ENCODE peak calls at places on chromosomes 6 and 20, in ten cellular contexts. C, E, M, S, T, P, F, X, W and A are unnamed samples.

GRCh38 chr6:157867155-157867559 is 44.1 kb downstream of the SNX9 start:
- DNase-seq in C (no peak), E (no peak), M (no peak), S (no peak), T (peak; percentile 66), P (no peak), F (peak; percentile 55), X (no peak), W (no peak), A (no peak)

GRCh38 chr6:143940011-143940597 is 68.0 kb downstream of the PLAGL1 start:
- DNase-seq in C (no peak), E (no peak), M (no peak), S (peak; percentile 46), T (peak; percentile 48), P (peak; percentile 52), F (peak; percentile 29), X (no peak), W (no peak), A (peak; percentile 57)

GRCh38 chr20:40895182-40895581 is 133.4 kb upstream of the TOP1 start:
- DNase-seq in C (no peak), E (no peak), M (no peak), S (no peak), T (no peak), P (no peak), F (no peak), X (no peak), W (no peak), A (no peak)

GRCh38 chr20:51871943-51872342 is 69.6 kb upstream of the SALL4 start:
- DNase-seq in C (no peak), E (no peak), M (no peak), S (no peak), T (no peak), P (no peak), F (no peak), X (no peak), W (peak; percentile 83), A (no peak)

GRCh38 chr20:19407731-19408130 is 195.3 kb downstream of the SLC24A3 start:
- DNase-seq in C (no peak), E (peak; percentile 78), M (no peak), S (no peak), T (peak; percentile 14), P (no peak), F (no peak), X (no peak), W (peak; percentile 66), A (no peak)

GRCh38 chr20:46784450-46785127 is 75.1 kb downstream of the SLC2A10 start:
- DNase-seq in C (peak; percentile 15), E (no peak), M (no peak), S (no peak), T (no peak), P (no peak), F (peak; percentile 21), X (no peak), W (no peak), A (no peak)

GRCh38 chr6:129643968-129644367 is 66.0 kb downstream of the ARHGAP18 start:
- DNase-seq in C (no peak), E (no peak), M (no peak), S (no peak), T (peak; percentile 62), P (no peak), F (peak; percentile 29), X (no peak), W (no peak), A (no peak)

GRCh38 chr20:45297786-45298497 is 8.7 kb upstream of the RBPJL start:
- DNase-seq in C (no peak), E (no peak), M (no peak), S (no peak), T (no peak), P (no peak), F (no peak), X (no peak), W (no peak), A (no peak)

GRCh38 chr6:4727671-4728435 is 48.4 kb upstream of the CDYL start:
- DNase-seq in C (no peak), E (no peak), M (no peak), S (no peak), T (no peak), P (no peak), F (peak; percentile 33), X (no peak), W (no peak), A (no peak)

GRCh38 chr6:73644941-73645591 is 8.7 kb downstream of the SLC17A5 start:
- DNase-seq in C (no peak), E (no peak), M (no peak), S (no peak), T (no peak), P (no peak), F (no peak), X (no peak), W (no peak), A (no peak)

GRCh38 chr20:53831228-53831627 is 237.6 kb upstream of the ZNF217 start:
- DNase-seq in C (no peak), E (no peak), M (no peak), S (no peak), T (no peak), P (no peak), F (no peak), X (no peak), W (no peak), A (no peak)

GRCh38 chr6:126716826-126717514 is 377.1 kb downstream of the CENPW start:
- DNase-seq in C (no peak), E (no peak), M (no peak), S (no peak), T (peak; percentile 28), P (no peak), F (peak; percentile 8), X (no peak), W (no peak), A (peak; percentile 26)

GRCh38 chr6:53236241-53236640 is 87.6 kb upstream of the GCM1 start:
- DNase-seq in C (no peak), E (no peak), M (no peak), S (no peak), T (no peak), P (no peak), F (no peak), X (no peak), W (no peak), A (no peak)
- H3K4me3 ChIP-seq in C (no peak overlapping the region), E (no peak overlapping the region), M (no peak overlapping the region), S (no peak overlapping the region), T (no peak overlapping the region), P (no peak overlapping the region), F (no peak overlapping the region), X (no peak overlapping the region), W (no peak overlapping the region), A (no peak overlapping the region)

DNA sequence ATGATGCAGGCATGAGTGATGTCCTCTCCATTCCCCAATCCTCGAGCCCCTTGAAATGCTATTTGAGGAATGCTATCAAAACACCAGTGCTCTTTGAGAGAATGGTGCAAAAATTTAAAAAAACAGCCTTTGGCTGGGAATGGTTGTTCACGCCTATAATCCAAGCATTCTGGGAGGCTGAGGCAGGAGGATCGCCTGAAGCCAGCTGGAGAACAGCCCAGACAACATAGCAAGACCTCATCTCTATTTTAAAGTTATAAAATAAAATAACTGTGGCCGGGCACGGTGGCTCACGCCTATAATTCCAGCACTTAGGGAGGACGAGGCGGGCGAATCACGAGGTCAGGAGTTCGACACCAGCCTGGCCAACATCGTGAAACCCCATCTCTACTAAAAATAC is 4.2 kb upstream of the VARS1 start:
- DNase-seq in C (no peak), E (no peak), M (no peak), S (no peak), T (no peak), P (no peak), F (peak; percentile 45), X (no peak), W (no peak), A (no peak)
- TF ChIP-seq CTCF in C (no peak), E (no peak), M (no peak), S (no peak), T (no peak), P (no peak), F (no peak), X (no peak), W (no peak), A (no peak)

DNA sequence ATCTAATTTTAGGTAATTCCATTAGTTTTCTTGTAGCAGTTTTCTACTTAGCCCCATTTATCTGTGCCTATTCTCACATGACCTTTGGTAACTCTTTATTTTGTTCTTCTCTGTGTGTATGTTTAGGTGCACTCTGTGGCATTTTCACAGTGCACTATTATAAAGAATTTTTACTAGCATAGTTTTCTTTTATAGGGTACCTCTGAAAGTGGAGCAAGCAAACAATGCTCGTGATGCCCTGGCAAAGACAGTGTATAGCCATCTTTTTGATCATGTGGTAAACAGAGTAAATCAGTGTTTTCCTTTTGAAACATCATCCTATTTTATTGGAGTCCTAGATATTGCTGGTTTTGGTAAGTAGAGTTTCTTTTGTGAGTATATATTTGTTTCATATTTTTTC is 107.9 kb downstream of the MYO6 start:
- DNase-seq in C (no peak), E (no peak), M (no peak), S (no peak), T (no peak), P (no peak), F (no peak), X (no peak), W (peak; percentile 38), A (no peak)
- H3K36me3 ChIP-seq in C (no peaks in the 10 kb centered on the region), E (no peaks in the 10 kb centered on the region), M (no peaks in the 10 kb centered on the region), S (no peaks in the 10 kb centered on the region), T (peaks cover 11% of the 10 kb centered on the region), P (no peaks in the 10 kb centered on the region), F (no peaks in the 10 kb centered on the region), X (no peaks in the 10 kb centered on the region), W (no peaks in the 10 kb centered on the region), A (no peaks in the 10 kb centered on the region)

GRCh38 chr6:7532821-7533220 is 8.7 kb upstream of the DSP start:
- DNase-seq in C (no peak), E (no peak), M (no peak), S (no peak), T (no peak), P (no peak), F (no peak), X (no peak), W (no peak), A (no peak)

GRCh38 chr6:7537560-7538174 is 3.8 kb upstream of the DSP start:
- DNase-seq in C (no peak), E (no peak), M (no peak), S (no peak), T (no peak), P (no peak), F (no peak), X (no peak), W (no peak), A (no peak)

GRCh38 chr6:7538484-7538883 is 3.0 kb upstream of the DSP start:
- DNase-seq in C (no peak), E (no peak), M (no peak), S (no peak), T (no peak), P (no peak), F (no peak), X (no peak), W (no peak), A (peak; percentile 46)

GRCh38 chr6:7534192-7534591 is 7.3 kb upstream of the DSP start:
- DNase-seq in C (no peak), E (no peak), M (no peak), S (no peak), T (no peak), P (no peak), F (no peak), X (no peak), W (no peak), A (no peak)

DNA sequence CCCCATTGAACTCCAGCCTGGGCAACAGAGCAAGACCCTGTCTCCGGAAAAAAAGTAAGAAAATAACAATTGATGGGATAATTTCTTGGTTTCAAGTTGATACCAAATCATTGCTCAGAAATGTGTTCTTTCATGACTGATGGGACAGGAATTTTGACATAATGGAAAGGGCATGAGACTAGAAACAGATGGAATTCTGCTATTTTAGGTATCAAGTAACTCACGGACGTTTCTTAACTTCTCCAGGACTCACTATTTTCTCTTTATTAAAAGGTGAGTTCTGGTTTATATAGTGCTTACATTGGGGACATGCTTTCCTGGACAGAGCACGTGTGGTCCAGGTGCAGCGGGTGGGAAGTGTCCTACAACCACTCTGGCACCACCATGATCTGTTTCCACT is 6.0 kb upstream of the DSP start:
- DNase-seq in C (no peak), E (no peak), M (no peak), S (no peak), T (peak; percentile 58), P (no peak), F (peak; percentile 64), X (no peak), W (no peak), A (no peak)
- H3K4me3 ChIP-seq in C (no peak overlapping the region), E (no peak overlapping the region), M (no peak overlapping the region), S (no peak overlapping the region), T (no peak overlapping the region), P (no peak overlapping the region), F (no peak overlapping the region), X (no peak overlapping the region), W (no peak overlapping the region), A (no peak overlapping the region)